ENCODE peak calls at places on chromosomes 2 and 18, in nine cellular contexts. N is GM23248; X is aorta; D is A549; A is SK-N-SH; O is heart left ventricle; Z is naive thymus-derived CD4-positive, alpha-beta T cell; G is dorsolateral prefrontal cortex; C is thoracic aorta. J is an unnamed sample.

GRCh38 chr2:9187620-9188214 is 18.9 kb upstream of the ASAP2 start:
- DNase-seq in N (peak), X (no peak), D (no peak), A (no peak), O (no peak), Z (no peak), G (no peak), C (no peak), J (no peak)

GRCh38 chr18:9508446-9509025 is 33.2 kb downstream of the RALBP1 start:
- DNase-seq in N (no peak), X (no peak), D (no peak), A (no peak), O (no peak), Z (no peak), G (no peak), C (no peak), J (no peak)

GRCh38 chr2:163734401-163734800 is 1.4 kb downstream of the FIGN start:
- DNase-seq in N (peak), X (no peak), D (no peak), A (no peak), O (no peak), Z (no peak), G (no peak), C (no peak), J (no peak)

GRCh38 chr2:20050104-20050711 is 1.2 kb downstream of the LAPTM4A start:
- DNase-seq in N (peak), X (no peak), D (no peak), A (peak), O (no peak), Z (peak), G (no peak), C (no peak), J (peak)

GRCh38 chr2:54416166-54416798 is 39.8 kb upstream of the SPTBN1 start:
- DNase-seq in N (no peak), X (no peak), D (no peak), A (no peak), O (no peak), Z (no peak), G (no peak), C (no peak), J (no peak)

GRCh38 chr2:46960618-46961017 is 45.0 kb upstream of the MCFD2 start:
- DNase-seq in N (no peak), X (no peak), D (no peak), A (no peak), O (no peak), Z (no peak), G (no peak), C (no peak), J (no peak)

GRCh38 chr2:36512705-36513104 is 85.3 kb downstream of the FEZ2 start:
- DNase-seq in N (no peak), X (no peak), D (no peak), A (peak), O (no peak), Z (no peak), G (no peak), C (no peak), J (no peak)

GRCh38 chr18:74528478-74528877 is 5.8 kb upstream of the CNDP1 start:
- DNase-seq in N (no peak), X (no peak), D (no peak), A (no peak), O (no peak), Z (no peak), G (no peak), C (no peak), J (no peak)

GRCh38 chr2:26344581-26345283 is 1.2 kb upstream of the SELENOI start:
- DNase-seq in N (peak), X (no peak), D (peak), A (no peak), O (no peak), Z (no peak), G (no peak), C (no peak), J (no peak)

GRCh38 chr2:12931211-12931844 is 214.6 kb downstream of the TRIB2 start:
- DNase-seq in N (peak), X (no peak), D (peak), A (peak), O (no peak), Z (no peak), G (no peak), C (no peak), J (no peak)

GRCh38 chr2:157055660-157056199 is 201.8 kb upstream of the GALNT5 start:
- DNase-seq in N (peak), X (no peak), D (peak), A (no peak), O (no peak), Z (no peak), G (no peak), C (no peak), J (no peak)

GRCh38 chr2:64422466-64422865 is 31.5 kb upstream of the LGALSL start:
- DNase-seq in N (peak), X (no peak), D (no peak), A (no peak), O (no peak), Z (no peak), G (no peak), C (no peak), J (no peak)

GRCh38 chr2:195861821-195862220 is 204.8 kb downstream of the SLC39A10 start:
- DNase-seq in N (peak), X (no peak), D (no peak), A (no peak), O (no peak), Z (no peak), G (no peak), C (no peak), J (no peak)

GRCh38 chr18:36186461-36187137 is 698 bp upstream of the MOCOS start:
- DNase-seq in N (peak), X (peak), D (peak), A (peak), O (peak), Z (no peak), G (no peak), C (no peak), J (peak)

GRCh38 chr18:38256366-38256765 is 690.8 kb upstream of the CELF4 start:
- DNase-seq in N (no peak), X (no peak), D (no peak), A (no peak), O (no peak), Z (no peak), G (no peak), C (no peak), J (no peak)

GRCh38 chr2:75303227-75303626 is 103.9 kb upstream of the TACR1 start:
- DNase-seq in N (no peak), X (no peak), D (no peak), A (no peak), O (no peak), Z (no peak), G (no peak), C (no peak), J (no peak)

GRCh38 chr2:219496781-219497494 is 1.8 kb upstream of the GMPPA start:
- DNase-seq in N (no peak), X (no peak), D (no peak), A (no peak), O (no peak), Z (no peak), G (no peak), C (no peak), J (no peak)

DNA sequence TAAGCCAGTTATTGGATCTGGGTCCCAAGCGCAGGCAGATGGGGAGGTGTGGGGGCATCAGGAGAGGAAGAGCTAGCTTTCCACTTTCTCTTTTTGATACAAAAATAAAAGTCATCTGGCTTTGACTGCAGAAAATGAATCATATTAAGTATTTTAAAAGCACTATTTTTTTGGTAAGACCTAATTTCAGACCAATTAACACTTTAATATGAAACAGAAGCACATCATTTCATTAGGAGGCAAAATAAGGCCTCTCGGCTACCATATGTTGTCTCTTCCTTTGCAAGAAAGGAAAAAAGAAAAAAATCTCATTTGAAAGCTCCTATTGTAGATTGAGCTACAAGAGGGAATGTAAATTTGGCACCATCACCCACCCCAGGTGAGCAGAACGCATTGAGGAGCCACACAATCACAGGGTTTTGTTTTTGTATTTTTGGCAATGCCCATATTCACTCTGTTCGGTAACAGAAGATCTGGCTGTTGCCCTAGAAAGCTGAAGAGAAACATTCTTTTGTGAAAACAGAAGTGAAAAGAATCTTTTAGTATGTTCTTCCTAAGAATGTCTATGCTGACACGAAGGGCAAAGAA is 390.7 kb upstream of the ETAA1 start:
- DNase-seq in N (no peak), X (no peak), D (no peak), A (peak), O (no peak), Z (no peak), G (no peak), C (no peak), J (no peak)
- H3K4me3 ChIP-seq in N (no peak), X (no peak), D (no peak), A (no peak), O (no peak), Z (no peak), G (no peak), C (no peak), J (no peak)

GRCh38 chr2:69836316-69836715 is 6.9 kb downstream of the GMCL1 start:
- DNase-seq in N (no peak), X (no peak), D (no peak), A (no peak), O (no peak), Z (no peak), G (no peak), C (no peak), J (no peak)
- H3K4me3 ChIP-seq in N (no peak), X (no peak), D (no peak), A (no peak), O (no peak), Z (no peak), G (no peak), C (no peak), J (no peak)

DNA sequence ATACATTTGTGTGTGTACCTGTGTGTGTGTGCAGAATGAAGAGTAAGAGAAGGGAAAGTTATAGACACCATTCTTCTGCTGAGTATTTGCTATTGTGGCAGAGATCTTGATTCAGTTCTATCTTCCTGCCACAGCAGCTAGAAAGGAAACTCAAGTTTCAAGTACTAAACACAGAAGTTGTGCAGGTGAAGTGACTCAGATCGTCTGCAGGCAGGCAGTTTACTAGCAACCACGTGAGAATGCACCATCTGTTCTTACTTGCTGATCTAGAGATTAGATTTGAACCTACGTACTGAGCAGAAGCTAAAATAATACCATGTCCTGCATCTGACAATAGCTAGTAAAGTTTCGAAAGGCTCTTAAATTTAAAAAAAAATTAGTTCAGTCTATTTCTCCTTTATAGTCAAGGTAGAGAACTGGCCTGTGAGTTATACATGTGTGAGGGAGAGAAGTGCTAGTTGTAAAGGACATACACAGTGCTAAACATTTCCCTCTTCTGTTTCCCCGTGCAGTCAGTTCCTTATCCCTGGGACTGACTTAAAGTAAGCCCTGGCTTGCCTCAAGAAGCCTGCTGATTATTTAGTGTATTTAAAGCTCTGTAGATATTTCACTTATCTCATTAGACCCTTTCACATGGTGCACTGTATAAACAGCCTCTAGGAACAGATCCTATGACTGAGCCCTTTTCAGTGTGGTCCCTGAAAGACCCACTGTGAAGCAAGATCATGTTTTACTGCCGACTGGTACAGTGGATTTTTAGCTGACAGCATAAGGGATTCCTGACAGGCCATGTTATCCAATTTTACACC is 45.0 kb downstream of the SLC38A11 start:
- DNase-seq in N (no peak), X (no peak), D (no peak), A (no peak), O (no peak), Z (no peak), G (no peak), C (no peak), J (peak)
- H3K4me3 ChIP-seq in N (no peak), X (no peak), D (no peak), A (no peak), O (no peak), Z (no peak), G (no peak), C (no peak), J (no peak)

DNA sequence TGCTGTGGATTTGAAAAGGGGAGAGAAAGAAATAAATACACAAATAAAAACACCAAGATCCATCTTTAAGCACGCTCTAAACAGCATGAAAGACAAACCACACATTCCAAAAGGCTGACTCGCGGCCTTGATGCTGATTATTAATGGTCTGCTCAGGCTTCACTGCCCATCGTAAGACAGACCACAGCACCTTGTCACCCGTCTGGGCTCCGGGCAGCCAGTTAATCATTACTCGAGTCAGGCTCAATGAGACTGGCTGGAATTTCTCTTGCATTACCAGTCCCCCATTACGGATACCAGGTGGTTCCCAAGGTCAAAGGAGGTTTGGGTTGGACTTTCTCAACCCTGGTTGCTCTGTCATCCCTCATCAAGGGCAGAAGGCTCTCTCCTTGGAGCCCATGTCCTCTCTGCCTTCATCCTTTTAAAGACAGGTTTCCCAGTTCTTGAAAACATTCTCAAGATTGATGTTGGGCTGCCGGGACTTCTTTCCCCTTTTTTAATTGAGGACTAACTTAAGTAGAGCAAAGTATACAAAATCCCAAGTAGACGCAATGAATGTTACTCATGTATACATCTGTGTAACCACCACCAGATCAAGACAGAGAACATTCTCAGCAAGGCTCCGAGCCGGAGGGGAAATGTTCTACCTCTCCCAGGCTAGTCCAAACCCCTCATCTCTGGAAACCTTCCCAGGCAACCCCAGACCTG is 8.1 kb downstream of the SMAD7 start:
- DNase-seq in N (peak), X (no peak), D (peak), A (no peak), O (no peak), Z (no peak), G (no peak), C (no peak), J (no peak)
- H3K4me3 ChIP-seq in N (peak), X (peak), D (peak), A (peak), O (peak), Z (no peak), G (peak), C (peak), J (no peak)

GRCh38 chr2:205681836-205682238 is 464 bp upstream of the NRP2 start:
- DNase-seq in N (peak), X (no peak), D (no peak), A (peak), O (no peak), Z (no peak), G (no peak), C (no peak), J (peak)

GRCh38 chr2:205683179-205683978 is 1.1 kb downstream of the NRP2 start:
- DNase-seq in N (peak), X (no peak), D (no peak), A (no peak), O (no peak), Z (no peak), G (no peak), C (no peak), J (no peak)

GRCh38 chr2:205680903-205681302 is 1.4 kb upstream of the NRP2 start:
- DNase-seq in N (no peak), X (no peak), D (no peak), A (no peak), O (no peak), Z (no peak), G (no peak), C (no peak), J (no peak)

GRCh38 chr2:205683991-205684390 is 1.7 kb downstream of the NRP2 start:
- DNase-seq in N (no peak), X (no peak), D (no peak), A (no peak), O (no peak), Z (no peak), G (no peak), C (no peak), J (no peak)

GRCh38 chr2:205682239-205683021 is at the start of gene NRP2:
- DNase-seq in N (peak), X (peak), D (peak), A (peak), O (peak), Z (peak), G (peak), C (no peak), J (peak)
- H3K4me3 ChIP-seq in N (peak), X (peak), D (peak), A (peak), O (peak), Z (peak), G (peak), C (peak), J (peak)

GRCh38 chr18:12278765-12279682 is 24.9 kb downstream of the CIDEA start:
- DNase-seq in N (peak), X (peak), D (no peak), A (no peak), O (peak), Z (no peak), G (peak), C (peak), J (no peak)
- H3K4me3 ChIP-seq in N (peak), X (peak), D (no peak), A (no peak), O (peak), Z (no peak), G (peak), C (peak), J (no peak)

GRCh38 chr2:185608799-185609198 is 129.8 kb upstream of the FSIP2 start:
- DNase-seq in N (peak), X (no peak), D (peak), A (peak), O (no peak), Z (no peak), G (no peak), C (no peak), J (no peak)
- H3K4me3 ChIP-seq in N (no peak), X (no peak), D (no peak), A (no peak), O (no peak), Z (no peak), G (no peak), C (no peak), J (no peak)

DNA sequence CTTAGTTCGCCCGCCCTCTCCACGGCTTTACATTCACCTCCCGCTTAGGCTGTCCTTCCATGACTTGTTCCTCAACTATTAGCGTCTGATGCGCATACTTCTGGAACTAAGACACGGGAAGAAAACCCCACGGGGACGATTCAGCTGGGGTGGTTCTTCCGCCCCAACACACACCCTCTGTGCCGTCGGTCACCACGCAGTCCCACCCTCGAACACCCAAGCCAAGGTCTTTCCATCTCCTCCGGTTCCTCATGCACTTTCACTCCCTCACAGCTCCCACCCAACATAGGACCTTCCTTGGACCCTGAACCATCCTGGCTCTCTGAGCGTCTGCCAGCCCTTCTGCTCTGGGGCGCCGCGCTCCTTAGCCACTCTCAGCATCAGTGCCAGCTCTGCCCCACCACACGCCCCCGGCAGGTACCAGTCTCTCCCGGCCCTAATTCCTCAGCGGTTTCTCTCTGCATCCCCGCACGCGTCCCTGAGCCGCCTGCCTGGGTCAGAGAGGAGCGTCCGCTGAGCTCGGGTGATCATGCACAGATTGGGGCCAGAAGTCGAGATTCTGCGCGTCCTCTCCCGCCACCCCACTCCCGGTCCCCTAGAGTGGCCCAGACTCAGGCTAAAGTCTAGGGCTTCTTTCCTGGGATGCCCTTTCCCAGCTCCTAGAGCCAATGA is 522 bp upstream of the SRD5A2 start:
- DNase-seq in N (no peak), X (no peak), D (no peak), A (no peak), O (no peak), Z (no peak), G (no peak), C (no peak), J (no peak)
- H3K4me3 ChIP-seq in N (no peak), X (no peak), D (no peak), A (no peak), O (no peak), Z (no peak), G (no peak), C (no peak), J (no peak)